ENCODE peak calls at places on chromosomes 5 and 9, in seven cellular contexts. Y is ureter, P is prostate gland, K is GM19239, R is AG08396, U is nucleus accumbens, A is H7. T is an unnamed sample.

GRCh38 chr5:177552839-177553455 is 1.4 kb downstream of the FAM193B start:
- DNase-seq in Y (no peak), P (no peak), K (no peak), R (peak), U (no peak), A (peak), T (peak)

GRCh38 chr9:2615532-2615931 is 6.1 kb upstream of the VLDLR start:
- DNase-seq in Y (no peak), P (no peak), K (no peak), R (no peak), U (no peak), A (no peak), T (no peak)

GRCh38 chr9:71816782-71817549 is 48.7 kb upstream of the CEMIP2 start:
- DNase-seq in Y (no peak), P (no peak), K (no peak), R (no peak), U (no peak), A (no peak), T (no peak)

GRCh38 chr5:68007446-68007845 is 208.1 kb upstream of the PIK3R1 start:
- DNase-seq in Y (peak), P (no peak), K (no peak), R (peak), U (no peak), A (no peak), T (no peak)

GRCh38 chr5:82396871-82397514 is 118.8 kb upstream of the RPS23 start:
- DNase-seq in Y (peak), P (peak), K (no peak), R (peak), U (peak), A (no peak), T (no peak)

GRCh38 chr5:149113669-149114068 is 27.6 kb upstream of the ABLIM3 start:
- DNase-seq in Y (no peak), P (no peak), K (no peak), R (no peak), U (no peak), A (no peak), T (no peak)

GRCh38 chr5:58330781-58331180 is 129.1 kb downstream of the PLK2 start:
- DNase-seq in Y (no peak), P (no peak), K (no peak), R (no peak), U (no peak), A (no peak), T (no peak)

GRCh38 chr5:158013939-158014338 is 155.0 kb upstream of the CLINT1 start:
- DNase-seq in Y (peak), P (no peak), K (no peak), R (peak), U (no peak), A (peak), T (no peak)

GRCh38 chr5:72394688-72395087 is 74.5 kb downstream of the PTCD2 start:
- DNase-seq in Y (no peak), P (no peak), K (peak), R (no peak), U (no peak), A (no peak), T (no peak)

GRCh38 chr5:81825237-81825636 is 74.3 kb upstream of the SSBP2 start:
- DNase-seq in Y (no peak), P (no peak), K (no peak), R (peak), U (no peak), A (no peak), T (no peak)

GRCh38 chr9:126705767-126706697 is 92.3 kb downstream of the LMX1B start:
- DNase-seq in Y (peak), P (peak), K (no peak), R (peak), U (peak), A (peak), T (no peak)

GRCh38 chr9:83544002-83544698 is 5.9 kb upstream of the FRMD3 start:
- DNase-seq in Y (peak), P (no peak), K (peak), R (peak), U (no peak), A (peak), T (no peak)

GRCh38 chr5:56402273-56403223 is 169.4 kb upstream of the ANKRD55 start:
- DNase-seq in Y (no peak), P (no peak), K (no peak), R (no peak), U (no peak), A (no peak), T (no peak)

GRCh38 chr9:134641173-134641985 is at the start of gene COL5A1:
- DNase-seq in Y (peak), P (peak), K (no peak), R (peak), U (peak), A (peak), T (peak)

GRCh38 chr9:36764364-36765076 is 191.8 kb downstream of the MELK start:
- DNase-seq in Y (no peak), P (no peak), K (no peak), R (no peak), U (no peak), A (peak), T (no peak)

GRCh38 chr9:108511200-108511756 is 344.5 kb downstream of the ACTL7B start:
- DNase-seq in Y (no peak), P (no peak), K (no peak), R (peak), U (no peak), A (no peak), T (no peak)